ENCODE peak calls at places on chromosomes 4 and X, in six cellular contexts. S, O, C, G, N and Y are unnamed samples.

GRCh38 chr4:38562751-38563198 is 101.2 kb upstream of the KLF3 start:
- DNase-seq in C (no peak), N (no peak), G (peak), S (peak), O (no peak), Y (peak)

GRCh38 chrX:3407785-3408184 is 61.3 kb upstream of the MXRA5 start:
- DNase-seq in N (no peak), S (no peak), C (no peak), G (no peak), O (no peak), Y (no peak)

GRCh38 chr4:173151496-173151895 is 17.1 kb upstream of the GALNT7 start:
- DNase-seq in O (no peak), S (no peak), G (no peak), N (no peak), C (no peak), Y (no peak)

GRCh38 chrX:121010218-121010617 is 24.7 kb upstream of the CT47A1 start:
- DNase-seq in G (no peak), C (no peak), N (no peak), S (no peak), O (no peak), Y (no peak)

GRCh38 chr4:77788990-77789389 is 30.2 kb downstream of the CNOT6L start:
- DNase-seq in O (no peak), G (no peak), C (no peak), S (no peak), N (no peak), Y (no peak)

GRCh38 chr4:3299122-3299521 is 6.3 kb downstream of the RGS12 start:
- DNase-seq in C (peak), N (no peak), S (no peak), G (no peak), O (no peak), Y (no peak)

GRCh38 chr4:97404876-97405523 is 738.3 kb downstream of the STPG2 start:
- DNase-seq in O (no peak), G (no peak), N (no peak), S (no peak), C (no peak), Y (no peak)

GRCh38 chr4:184765473-184766346 is 31.8 kb upstream of the CENPU start:
- DNase-seq in G (no peak), N (no peak), O (no peak), S (no peak), C (no peak), Y (no peak)

GRCh38 chr4:96149911-96150310 is 310.0 kb downstream of the PDHA2 start:
- DNase-seq in N (no peak), G (no peak), O (no peak), C (no peak), S (no peak), Y (no peak)

GRCh38 chrX:6738518-6739470 is 203.9 kb upstream of the VCX3A start:
- DNase-seq in S (peak), O (no peak), G (no peak), C (no peak), N (no peak), Y (no peak)

GRCh38 chr4:158940276-158940675 is 162.6 kb upstream of the RAPGEF2 start:
- DNase-seq in O (no peak), N (no peak), S (no peak), C (no peak), G (no peak), Y (no peak)

GRCh38 chr4:180560896-180561295 is 1682.3 kb upstream of the TENM3 start:
- DNase-seq in N (no peak), G (no peak), O (no peak), C (no peak), S (no peak), Y (no peak)

GRCh38 chr4:3283483-3283882 is 9.3 kb upstream of the RGS12 start:
- DNase-seq in C (no peak), N (no peak), G (no peak), O (no peak), S (no peak), Y (no peak)

GRCh38 chrX:33252306-33252825 is 41.0 kb upstream of the DMD start:
- DNase-seq in O (no peak), S (no peak), C (no peak), N (no peak), G (no peak), Y (no peak)

GRCh38 chrX:63918611-63919010 is 133.6 kb upstream of the ARHGEF9 start:
- DNase-seq in C (no peak), N (no peak), G (no peak), O (no peak), S (no peak), Y (no peak)

GRCh38 chr4:48578132-48578964 is 88.3 kb downstream of the ZAR1 start:
- DNase-seq in G (peak), C (peak), N (no peak), O (no peak), S (peak), Y (peak)

GRCh38 chrX:49040376-49040955 is 2.7 kb downstream of the TFE3 start:
- DNase-seq in S (no peak), N (no peak), G (no peak), C (no peak), O (no peak), Y (no peak)

GRCh38 chr4:162791321-162791720 is 375.4 kb downstream of the NAF1 start:
- DNase-seq in C (no peak), G (no peak), N (no peak), S (no peak), O (no peak), Y (no peak)

GRCh38 chr4:1953335-1953734 is 55.4 kb downstream of the NELFA start:
- DNase-seq in O (no peak), G (no peak), S (no peak), N (no peak), C (no peak), Y (no peak)

GRCh38 chr4:92170340-92170739 is 133.4 kb upstream of the GRID2 start:
- DNase-seq in G (no peak), C (no peak), N (no peak), S (no peak), O (no peak), Y (no peak)

GRCh38 chr4:171130126-171130801 is 682.9 kb upstream of the GALNTL6 start:
- DNase-seq in C (no peak), O (no peak), S (no peak), N (no peak), G (no peak), Y (peak)

GRCh38 chr4:129453524-129453923 is 357.6 kb downstream of the C4orf33 start:
- DNase-seq in N (no peak), G (no peak), O (no peak), S (no peak), C (no peak), Y (peak)

GRCh38 chr4:165518024-165518616 is 139.3 kb downstream of the CPE start:
- DNase-seq in N (no peak), C (no peak), O (no peak), S (no peak), G (no peak), Y (no peak)

GRCh38 chrX:86148024-86148511 is at the start of gene DACH2:
- DNase-seq in N (peak), C (peak), S (peak), O (peak), G (peak), Y (peak)
- TF ChIP-seq POLR2A in N (no peak), C (no peak), S (no peak), O (no peak), G (peak), Y (no peak)

DNA sequence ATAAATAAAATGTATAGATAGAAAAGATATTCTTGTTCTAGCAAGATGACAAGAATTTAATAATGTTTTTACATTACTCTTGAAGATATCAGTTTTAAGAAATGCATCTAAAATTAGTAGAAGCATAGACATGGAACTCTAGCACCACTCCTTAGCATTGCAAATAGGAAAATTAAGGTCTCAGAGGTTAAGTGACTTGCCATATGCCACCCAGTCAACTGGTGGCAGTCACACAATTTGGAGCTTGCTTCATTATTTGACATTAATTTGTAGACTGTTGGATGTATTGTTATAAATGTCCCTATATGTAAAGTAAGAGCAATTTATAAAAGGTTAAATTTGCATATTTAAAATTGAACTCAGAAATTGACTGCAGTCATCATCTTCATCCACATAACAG is 20.8 kb downstream of the GPM6A start:
- DNase-seq in O (no peak), C (no peak), G (no peak), S (no peak), N (no peak), Y (no peak)
- TF ChIP-seq CTCF in O (no peak), C (no peak), G (no peak), S (no peak), N (no peak), Y (no peak)

DNA sequence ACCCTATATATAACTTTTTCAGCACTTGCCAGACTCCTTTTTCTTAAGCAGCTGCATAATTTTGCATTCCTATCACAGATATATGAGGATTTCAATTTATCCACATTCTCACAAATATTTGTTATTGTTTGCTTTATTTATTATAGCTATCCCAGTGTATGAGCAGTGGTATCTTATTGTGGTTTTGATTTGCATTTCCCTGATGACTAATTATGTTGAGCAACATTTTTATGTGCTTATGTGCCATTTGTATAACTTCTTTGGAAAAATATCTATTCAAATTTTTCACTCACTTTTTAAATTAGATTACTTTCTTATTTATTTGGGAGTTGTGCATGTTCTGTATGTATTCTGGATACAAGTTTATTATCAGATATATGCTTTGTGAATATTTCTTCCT is 361.9 kb downstream of the KCTD8 start:
- DNase-seq in N (no peak), O (no peak), S (no peak), G (no peak), C (no peak), Y (no peak)
- TF ChIP-seq POLR2A in N (no peak), O (no peak), S (no peak), G (no peak), C (no peak), Y (no peak)

GRCh38 chr4:82561745-82562552 is at the start of gene TMEM150C:
- DNase-seq in N (peak), C (no peak), O (peak), S (peak), G (no peak), Y (peak)

GRCh38 chr4:82560853-82561744 is 689 bp downstream of the TMEM150C start:
- DNase-seq in N (peak), C (no peak), G (no peak), O (peak), S (peak), Y (peak)

GRCh38 chr4:82567444-82567843 is 5.7 kb upstream of the TMEM150C start:
- DNase-seq in N (no peak), S (no peak), O (no peak), C (no peak), G (no peak), Y (no peak)

GRCh38 chr4:82559735-82560120 is 2.1 kb downstream of the TMEM150C start:
- DNase-seq in O (no peak), N (no peak), S (no peak), G (no peak), C (no peak), Y (no peak)

DNA sequence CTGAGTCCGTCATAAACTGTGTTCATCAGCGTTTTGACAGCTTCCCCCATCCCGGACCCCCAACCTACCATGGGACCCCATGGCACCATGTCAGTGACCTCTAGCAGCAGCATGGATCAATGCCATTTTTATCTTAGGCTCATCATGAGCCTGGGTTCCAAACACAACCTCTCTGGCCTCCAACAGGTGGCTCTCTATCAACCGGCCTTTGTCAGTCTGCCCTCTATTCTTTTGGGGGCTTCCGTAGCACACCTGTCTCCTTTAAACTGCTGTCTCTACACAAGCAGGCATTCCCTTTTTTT is 716 bp upstream of the TMEM150C start:
- DNase-seq in N (no peak), C (no peak), O (no peak), S (no peak), G (no peak), Y (no peak)
- TF ChIP-seq CTCF in N (no peak), C (no peak), O (no peak), S (no peak), G (no peak), Y (no peak)

GRCh38 chr4:186700746-186701145 is 22.9 kb downstream of the FAT1 start:
- DNase-seq in C (peak), G (peak), O (no peak), N (peak), S (no peak), Y (peak)

GRCh38 chr4:186702940-186703339 is 20.7 kb downstream of the FAT1 start:
- DNase-seq in C (no peak), O (no peak), G (no peak), S (no peak), N (no peak), Y (no peak)

GRCh38 chr4:186701273-186701672 is 22.4 kb downstream of the FAT1 start:
- DNase-seq in G (no peak), N (peak), O (no peak), S (no peak), C (no peak), Y (no peak)

GRCh38 chr4:186702297-186702696 is 21.4 kb downstream of the FAT1 start:
- DNase-seq in C (no peak), O (no peak), S (no peak), G (no peak), N (no peak), Y (no peak)

GRCh38 chr4:186701788-186702187 is 21.9 kb downstream of the FAT1 start:
- DNase-seq in G (no peak), C (no peak), O (no peak), S (no peak), N (no peak), Y (no peak)
- TF ChIP-seq POLR2A in G (no peak), C (no peak), O (no peak), S (no peak), N (no peak), Y (no peak)

GRCh38 chr4:53508446-53508845 is 82.8 kb downstream of the LNX1 start:
- DNase-seq in S (no peak), G (no peak), N (no peak), O (no peak), C (no peak), Y (no peak)
- TF ChIP-seq CTCF in S (no peak), G (no peak), N (no peak), O (no peak), C (no peak), Y (no peak)

DNA sequence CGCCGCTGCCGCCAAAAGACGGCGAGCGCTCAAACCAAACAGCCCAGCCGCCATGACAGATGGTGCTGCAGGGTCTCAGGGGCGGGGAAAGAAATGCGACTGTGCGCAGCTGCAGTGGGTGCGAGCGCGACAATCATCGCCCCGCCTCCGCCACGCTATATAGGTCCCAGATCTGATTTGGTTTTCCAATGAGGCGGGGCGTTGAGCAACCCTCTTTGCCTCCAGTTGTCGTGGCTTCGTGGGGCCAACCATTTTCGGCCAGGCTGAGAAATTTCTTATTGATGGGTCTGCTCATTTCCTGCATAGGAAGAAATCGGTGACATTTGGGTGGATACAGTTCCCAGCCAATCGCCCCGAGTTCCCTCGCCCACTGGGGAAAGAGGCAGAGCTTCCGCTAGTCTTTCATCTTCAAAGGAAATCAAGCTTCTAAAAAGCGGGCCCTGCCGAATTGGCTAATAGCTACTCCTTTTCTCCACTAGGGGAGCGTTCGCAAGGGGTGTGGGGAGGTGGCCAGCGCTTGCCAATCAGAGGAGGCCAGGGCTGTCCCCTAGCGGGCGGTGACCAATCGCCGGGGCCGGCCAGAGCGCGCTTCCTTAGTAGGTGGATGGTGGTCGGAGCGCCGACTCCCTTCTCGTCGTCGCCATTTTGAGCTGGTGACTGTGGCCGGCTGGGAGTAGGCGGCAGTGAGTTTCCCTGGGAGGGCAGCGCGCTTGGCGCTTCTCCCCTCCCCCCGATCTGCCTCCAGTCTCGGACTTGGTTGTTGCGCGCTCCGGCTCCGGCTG is at the start of the genes NDUFB11 and RBM10:
- DNase-seq in S (peak), G (peak), O (peak), C (peak), N (peak), Y (peak)
- TF ChIP-seq POLR2A in S (peak), G (peak), O (peak), C (no peak), N (peak), Y (no peak)

GRCh38 chrX:31301203-31301602 is 229.4 kb upstream of the FTHL17 start:
- DNase-seq in N (no peak), O (no peak), C (no peak), G (no peak), S (no peak), Y (no peak)

GRCh38 chrX:31301941-31302340 is 230.1 kb upstream of the FTHL17 start:
- DNase-seq in N (no peak), S (no peak), C (no peak), G (no peak), O (no peak), Y (no peak)

GRCh38 chrX:31302573-31303075 is 230.8 kb upstream of the FTHL17 start:
- DNase-seq in G (no peak), S (no peak), O (no peak), N (no peak), C (no peak), Y (no peak)

GRCh38 chrX:31297881-31298280 is 226.0 kb upstream of the FTHL17 start:
- DNase-seq in O (no peak), C (no peak), S (no peak), G (no peak), N (no peak), Y (no peak)

DNA sequence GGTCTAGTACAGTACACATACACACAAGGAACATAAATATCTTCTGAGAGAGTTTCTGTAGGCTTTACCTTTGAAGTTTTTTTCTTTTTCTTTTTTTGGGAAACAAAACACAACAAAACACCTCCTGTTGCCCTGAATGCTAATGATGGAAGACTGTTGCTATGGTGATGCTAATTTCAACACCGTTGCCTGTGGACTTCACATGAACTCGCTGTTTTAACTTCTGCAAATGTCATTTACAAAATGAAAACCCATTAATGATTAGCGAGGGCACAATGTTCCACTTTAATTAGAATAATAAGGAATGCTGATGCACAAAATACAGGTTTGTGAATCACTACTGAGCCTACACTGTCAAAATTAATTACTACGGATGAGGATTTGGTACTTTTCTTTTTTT is 227.0 kb upstream of the FTHL17 start:
- DNase-seq in S (no peak), G (no peak), O (no peak), C (no peak), N (no peak), Y (no peak)
- TF ChIP-seq CTCF in S (no peak), G (no peak), O (no peak), C (no peak), N (no peak), Y (no peak)

GRCh38 chr4:138943893-138944292 is 71.7 kb upstream of the NOCT start:
- DNase-seq in S (no peak), G (no peak), N (no peak), O (no peak), C (no peak), Y (no peak)

GRCh38 chr4:138945840-138946239 is 69.7 kb upstream of the NOCT start:
- DNase-seq in O (no peak), N (no peak), S (no peak), G (no peak), C (no peak), Y (no peak)

GRCh38 chr4:138948918-138949317 is 66.7 kb upstream of the NOCT start:
- DNase-seq in S (no peak), O (no peak), G (no peak), C (no peak), N (no peak), Y (no peak)

GRCh38 chr4:138946306-138946705 is 69.3 kb upstream of the NOCT start:
- DNase-seq in O (no peak), G (no peak), S (no peak), C (no peak), N (no peak), Y (no peak)

GRCh38 chr4:138945401-138945800 is 70.2 kb upstream of the NOCT start:
- DNase-seq in S (no peak), C (no peak), N (no peak), G (no peak), O (no peak), Y (no peak)
- TF ChIP-seq POLR2A in S (no peak), C (no peak), N (no peak), G (no peak), O (no peak), Y (no peak)

GRCh38 chr4:30714408-30715031 is 5.6 kb upstream of the PCDH7 start:
- DNase-seq in N (no peak), G (peak), C (no peak), O (no peak), S (peak), Y (peak)
- TF ChIP-seq CTCF in N (no peak), G (peak), C (no peak), O (no peak), S (peak), Y (peak)